ENCODE peak calls at places on chromosomes 5 and 9, in ten cellular contexts. Q is endothelial cell of umbilical vein, C is A549, V is HCT116, N is HepG2, M is PC-9, F is PC-3, J is neural progenitor cell, B is OCI-LY7, D is neuronal stem cell. Y is an unnamed sample.

GRCh38 chr5:60549841-60550240 is 150.1 kb downstream of the DEPDC1B start:
- DNase-seq in Q (no peak), C (no peak), V (no peak), N (no peak), M (no peak), F (no peak), J (no peak), B (no peak), D (no peak), Y (no peak)

GRCh38 chr5:75484605-75485004 is 26.8 kb downstream of the CERT1 start:
- DNase-seq in Q (no peak), C (no peak), V (no peak), N (no peak), M (no peak), F (no peak), J (no peak), B (no peak), D (no peak), Y (no peak)

GRCh38 chr5:109191153-109191558 is 218.6 kb downstream of the PJA2 start:
- DNase-seq in Q (peak), C (no peak), V (peak), N (no peak), M (peak), F (peak), J (no peak), B (no peak), D (no peak), Y (peak)

GRCh38 chr5:157167219-157167621 is 1.2 kb upstream of the GARIN3 start:
- DNase-seq in Q (no peak), C (no peak), V (no peak), N (no peak), M (no peak), F (no peak), J (peak), B (no peak), D (no peak), Y (peak)

GRCh38 chr9:129863059-129863690 is 27.9 kb downstream of the USP20 start:
- DNase-seq in Q (peak), C (no peak), V (no peak), N (no peak), M (peak), F (no peak), J (no peak), B (peak), D (no peak), Y (no peak)

GRCh38 chr9:85723220-85723619 is 18.5 kb downstream of the AGTPBP1 start:
- DNase-seq in Q (no peak), C (no peak), V (no peak), N (peak), M (no peak), F (no peak), J (peak), B (no peak), D (no peak), Y (no peak)

GRCh38 chr9:6414291-6414690 is 1.3 kb downstream of the UHRF2 start:
- DNase-seq in Q (peak), C (no peak), V (no peak), N (no peak), M (peak), F (peak), J (peak), B (peak), D (no peak), Y (peak)

GRCh38 chr5:39433838-39434237 is 9.1 kb upstream of the DAB2 start:
- DNase-seq in Q (no peak), C (no peak), V (no peak), N (no peak), M (no peak), F (no peak), J (peak), B (no peak), D (no peak), Y (no peak)

GRCh38 chr9:112248722-112249121 is 73.6 kb upstream of the SUSD1 start:
- DNase-seq in Q (peak), C (peak), V (no peak), N (no peak), M (no peak), F (peak), J (no peak), B (no peak), D (no peak), Y (no peak)

GRCh38 chr5:131285637-131286399 is 22.0 kb downstream of the CDC42SE2 start:
- DNase-seq in Q (no peak), C (no peak), V (no peak), N (no peak), M (no peak), F (no peak), J (no peak), B (no peak), D (no peak), Y (no peak)

GRCh38 chr5:32217886-32218396 is 43.8 kb upstream of the GOLPH3 start:
- DNase-seq in Q (no peak), C (no peak), V (no peak), N (peak), M (peak), F (peak), J (peak), B (peak), D (no peak), Y (peak)

GRCh38 chr5:175922192-175922885 is 45.8 kb downstream of the THOC3 start:
- DNase-seq in Q (peak), C (peak), V (no peak), N (peak), M (peak), F (peak), J (no peak), B (no peak), D (no peak), Y (no peak)

GRCh38 chr9:131885144-131885609 is 145.3 kb upstream of the RAPGEF1 start:
- DNase-seq in Q (peak), C (no peak), V (no peak), N (no peak), M (no peak), F (no peak), J (no peak), B (no peak), D (no peak), Y (no peak)

GRCh38 chr5:80191991-80192398 is 63.9 kb downstream of the SERINC5 start:
- DNase-seq in Q (no peak), C (no peak), V (no peak), N (no peak), M (no peak), F (no peak), J (peak), B (peak), D (no peak), Y (no peak)

GRCh38 chr5:175597718-175598117 is 60.2 kb upstream of the HRH2 start:
- DNase-seq in Q (no peak), C (no peak), V (no peak), N (no peak), M (no peak), F (no peak), J (no peak), B (no peak), D (no peak), Y (no peak)

DNA sequence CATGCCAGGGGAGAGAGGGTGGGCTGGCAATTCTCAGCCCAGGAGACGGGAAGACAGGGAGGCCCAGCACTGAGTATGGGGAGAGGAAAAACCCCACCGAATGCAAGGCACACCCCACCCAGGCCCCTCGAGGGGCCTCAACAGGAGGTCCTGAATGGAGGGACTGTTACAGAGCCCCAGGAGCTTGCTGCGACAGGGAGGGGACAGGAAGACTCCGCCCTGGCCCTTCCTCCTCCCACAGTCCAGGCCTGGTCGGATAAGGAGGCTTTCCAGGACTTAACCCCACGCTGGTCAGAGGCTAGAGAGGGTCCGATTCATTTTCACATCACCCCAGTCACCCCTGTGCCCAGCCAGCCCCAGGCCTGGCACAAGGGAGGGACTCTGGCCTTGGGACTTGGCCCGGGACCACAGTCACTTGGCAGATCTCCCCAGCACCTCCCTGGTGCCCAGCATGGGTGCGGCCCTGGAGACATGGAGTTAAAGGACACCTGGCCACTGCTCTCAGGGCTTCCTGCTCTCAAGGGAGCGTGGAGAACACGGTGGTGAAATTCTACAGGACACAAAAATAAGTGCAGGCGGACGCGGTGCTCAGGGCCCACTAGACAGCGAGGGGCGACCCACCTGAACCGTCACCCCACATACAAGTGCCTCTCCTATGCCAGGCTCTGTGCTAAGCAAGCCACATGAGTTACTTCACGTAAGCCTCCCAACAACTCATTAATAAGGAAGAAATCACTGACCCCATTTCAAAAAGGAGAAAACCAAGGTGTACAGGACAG is 44.8 kb upstream of the STXBP1 start:
- DNase-seq in Q (no peak), C (no peak), V (no peak), N (no peak), M (peak), F (peak), J (peak), B (no peak), D (no peak), Y (no peak)
- H3K4me2 ChIP-seq in Q (peak), C (peak), V (peak), N (peak), M (peak), F (peak), J (peak), B (no peak), D (peak), Y (no peak)

DNA sequence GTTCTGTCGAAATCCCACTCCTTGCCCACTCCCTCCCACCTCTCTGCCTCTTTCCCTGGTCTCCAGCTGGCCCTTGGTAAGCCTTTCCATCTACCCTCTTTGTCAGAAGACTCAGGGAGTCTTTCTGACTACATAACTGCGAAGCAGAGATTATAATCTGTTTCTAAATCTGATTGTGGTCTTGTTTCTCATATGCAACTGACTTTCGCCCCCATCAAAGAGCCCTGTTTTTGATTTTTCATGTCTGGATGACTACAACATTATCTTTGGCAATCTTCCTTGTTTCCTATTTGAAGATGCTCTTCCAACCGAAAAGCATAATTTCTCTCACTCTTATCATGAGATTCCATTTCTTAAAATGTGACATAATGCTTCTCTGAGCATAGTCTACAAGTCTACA is 218.2 kb upstream of the ADAMTSL1 start:
- DNase-seq in Q (no peak), C (no peak), V (no peak), N (no peak), M (no peak), F (no peak), J (no peak), B (no peak), D (no peak), Y (no peak)
- H3K27ac ChIP-seq in Q (no peak), C (no peak), V (no peak), N (no peak), M (no peak), F (peak), J (no peak), B (no peak), D (no peak), Y (no peak)

DNA sequence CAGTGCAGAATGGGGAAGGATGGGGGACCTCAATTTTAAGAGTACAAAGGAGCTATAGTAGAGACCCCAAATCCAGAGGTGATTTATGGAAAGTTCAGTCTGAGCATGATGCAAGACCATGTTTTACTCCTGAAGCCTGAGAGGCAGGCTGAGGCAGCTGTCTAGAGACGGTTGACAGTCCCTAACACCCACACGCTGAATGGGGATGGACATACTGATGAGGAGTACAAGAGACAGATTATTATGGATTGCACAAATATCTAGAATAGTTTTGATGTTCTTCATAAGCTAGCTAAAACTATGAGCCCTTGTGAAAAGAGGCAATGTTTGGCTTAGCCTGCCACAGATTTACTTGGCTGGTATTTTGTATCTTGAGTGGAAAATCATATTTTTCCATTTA is 64.5 kb downstream of the PRR16 start:
- DNase-seq in Q (no peak), C (no peak), V (no peak), N (no peak), M (no peak), F (no peak), J (no peak), B (no peak), D (no peak), Y (no peak)
- H3K4me2 ChIP-seq in Q (no peak), C (no peak), V (no peak), N (no peak), M (no peak), F (no peak), J (no peak), B (no peak), D (no peak), Y (no peak)

DNA sequence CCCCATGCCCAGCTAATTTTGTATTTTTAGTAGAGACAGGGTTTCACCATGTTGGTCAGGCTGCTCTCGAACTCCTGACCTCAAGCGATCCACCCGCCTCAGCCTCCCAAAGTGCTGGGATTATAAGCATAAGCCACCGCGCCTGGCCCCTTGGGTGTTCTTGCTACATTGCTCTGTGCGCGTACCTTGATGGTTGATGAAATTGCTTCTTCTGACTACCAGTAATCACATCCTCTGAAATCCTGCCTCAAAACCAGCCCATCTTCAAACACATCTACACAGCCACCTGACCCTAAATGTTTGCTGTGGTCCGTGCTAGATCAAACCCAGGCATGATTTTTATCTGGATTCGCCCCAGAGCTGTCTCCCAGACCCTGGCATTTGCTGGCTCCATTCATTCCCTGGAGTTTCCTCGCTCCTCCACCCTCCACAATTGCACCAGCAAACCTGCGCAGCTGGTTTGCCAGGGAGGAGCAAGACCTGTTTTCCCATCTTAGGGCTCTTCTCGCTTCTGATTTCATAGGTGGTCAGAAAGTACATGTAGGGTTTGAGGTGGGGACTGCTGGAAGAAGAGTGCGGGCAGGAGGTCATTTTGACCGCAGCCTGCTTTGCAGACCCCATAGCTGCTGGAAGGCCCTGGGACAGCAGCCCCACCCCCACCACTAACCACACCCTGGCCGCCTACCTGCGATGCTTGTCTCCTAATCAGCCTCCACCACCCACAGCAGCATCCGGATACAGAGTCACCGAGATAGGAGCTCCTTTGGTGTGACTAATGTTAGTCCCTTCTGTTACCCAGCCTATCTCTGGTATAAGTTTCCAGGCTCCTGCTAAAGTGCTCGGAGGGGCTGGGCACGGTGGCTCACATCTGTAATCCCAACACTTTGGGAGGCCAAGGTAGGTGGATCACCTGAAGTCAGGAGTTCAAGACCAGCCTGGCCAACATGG is 22.7 kb downstream of the SWI5 start:
- DNase-seq in Q (no peak), C (no peak), V (no peak), N (no peak), M (peak), F (peak), J (no peak), B (no peak), D (no peak), Y (no peak)
- H3K27ac ChIP-seq in Q (no peak), C (no peak), V (no peak), N (no peak), M (peak), F (no peak), J (no peak), B (no peak), D (no peak), Y (no peak)

DNA sequence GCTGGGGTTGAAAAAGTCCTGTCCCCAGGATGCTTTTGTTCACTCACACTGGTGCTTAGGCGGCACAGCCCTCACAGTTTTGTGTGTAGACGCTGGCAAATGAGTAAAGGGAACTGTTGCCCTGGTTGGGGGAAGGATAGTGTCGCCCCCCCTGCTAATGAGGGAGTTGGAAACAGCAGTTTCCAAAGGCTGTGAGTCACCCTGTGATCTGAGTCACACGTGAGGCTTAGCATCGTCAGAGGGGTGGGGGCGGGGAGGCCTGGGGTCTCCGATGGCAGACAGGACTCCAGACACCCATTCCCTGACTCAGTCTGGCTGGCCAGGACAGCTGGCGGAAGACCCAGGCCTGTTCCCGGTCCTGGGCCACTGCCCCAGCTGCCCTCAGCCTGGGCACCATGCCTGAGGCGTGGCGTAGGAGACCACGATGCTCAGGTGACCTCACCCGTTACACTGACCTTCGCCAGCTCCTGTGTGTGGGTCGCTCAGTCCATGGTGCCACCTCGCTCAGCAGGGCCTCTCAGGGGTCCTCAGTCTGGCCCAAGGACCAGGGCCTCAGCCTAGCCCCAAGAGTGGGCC is 2.9 kb downstream of the DNAJB5 start:
- DNase-seq in Q (peak), C (no peak), V (peak), N (peak), M (no peak), F (peak), J (peak), B (no peak), D (no peak), Y (no peak)
- H3K4me2 ChIP-seq in Q (peak), C (peak), V (peak), N (no peak), M (no peak), F (peak), J (peak), B (no peak), D (no peak), Y (no peak)

GRCh38 chr5:57524661-57525060 is 42.0 kb upstream of the ACTBL2 start:
- DNase-seq in Q (peak), C (no peak), V (no peak), N (no peak), M (no peak), F (no peak), J (no peak), B (no peak), D (no peak), Y (no peak)
- H3K27ac ChIP-seq in Q (no peak), C (no peak), V (no peak), N (no peak), M (no peak), F (no peak), J (peak), B (no peak), D (peak), Y (no peak)

DNA sequence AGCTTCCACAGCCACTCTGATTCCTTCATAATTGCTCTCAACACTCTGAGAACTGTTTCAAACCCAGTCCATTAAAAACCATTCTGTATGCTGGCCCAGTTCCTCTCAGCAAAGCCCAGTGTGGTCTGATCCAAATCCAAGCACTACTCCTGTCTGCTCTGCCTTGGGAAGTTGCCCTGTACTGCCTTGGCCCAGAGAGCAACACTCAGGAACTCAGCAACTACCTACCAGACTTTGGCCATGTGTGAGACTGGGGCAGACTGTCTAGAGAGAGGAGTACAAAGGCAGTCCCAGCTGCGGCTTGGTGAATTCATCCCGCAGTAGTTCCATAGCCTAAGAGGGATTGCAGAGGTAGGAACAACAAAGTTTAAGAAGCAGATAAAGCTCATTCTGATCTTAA is 214.4 kb downstream of the MCTP1 start:
- DNase-seq in Q (no peak), C (no peak), V (no peak), N (no peak), M (no peak), F (no peak), J (no peak), B (no peak), D (no peak), Y (no peak)
- H3K4me2 ChIP-seq in Q (no peak), C (no peak), V (no peak), N (no peak), M (no peak), F (no peak), J (no peak), B (no peak), D (no peak), Y (no peak)

GRCh38 chr9:80995759-80996158 is 693.6 kb downstream of the TLE1 start:
- DNase-seq in Q (no peak), C (no peak), V (no peak), N (no peak), M (no peak), F (peak), J (no peak), B (no peak), D (no peak), Y (no peak)
- H3K27ac ChIP-seq in Q (no peak), C (no peak), V (no peak), N (no peak), M (no peak), F (peak), J (no peak), B (no peak), D (no peak), Y (no peak)

GRCh38 chr5:143924311-143924710 is 112.3 kb downstream of the HMHB1 start:
- DNase-seq in Q (no peak), C (no peak), V (no peak), N (no peak), M (no peak), F (peak), J (no peak), B (no peak), D (no peak), Y (no peak)
- H3K4me2 ChIP-seq in Q (peak), C (peak), V (peak), N (no peak), M (peak), F (peak), J (no peak), B (no peak), D (no peak), Y (no peak)

Y was measured in MM.1S.